ENCODE peak calls at places on chromosomes 7 and 10, in six cellular contexts. E, H, S, X, F and G are unnamed samples.

GRCh38 chr10:44978570-44979280 is at the start of gene DEPP1:
- DNase-seq in H (peak; percentile 96), S (peak; percentile 90), X (peak; percentile 88), F (peak; percentile 98), E (no peak), G (peak; percentile 95)

GRCh38 chr10:95517536-95518454 is 43.4 kb downstream of the SORBS1 start:
- DNase-seq in S (no peak), X (peak; percentile 57), E (no peak), F (peak; percentile 87), H (no peak), G (peak; percentile 56)

GRCh38 chr7:132095-132482 is 60.3 kb upstream of the FAM20C start:
- DNase-seq in E (no peak), F (no peak), H (no peak), X (no peak), S (no peak), G (no peak)

GRCh38 chr7:115271332-115272235 is 349.7 kb downstream of the MDFIC start:
- DNase-seq in S (no peak), E (no peak), F (no peak), X (peak; percentile 4), H (no peak), G (no peak)

GRCh38 chr7:139943391-139943790 is 114.3 kb downstream of the TBXAS1 start:
- DNase-seq in E (no peak), H (no peak), X (no peak), S (no peak), F (no peak), G (no peak)

GRCh38 chr10:20536381-20536780 is 360.7 kb downstream of the NEBL start:
- DNase-seq in H (no peak), F (no peak), E (no peak), X (no peak), S (no peak), G (no peak)

GRCh38 chr10:88892223-88892967 is 12.3 kb downstream of the STAMBPL1 start:
- DNase-seq in S (no peak), F (no peak), E (no peak), H (no peak), X (peak; percentile 85), G (no peak)

GRCh38 chr7:155644178-155644970 is at the start of gene RBM33:
- DNase-seq in S (peak; percentile 75), F (peak; percentile 77), H (peak; percentile 86), E (peak; percentile 41), X (peak; percentile 93), G (peak; percentile 86)

GRCh38 chr7:92614586-92615237 is 24.5 kb upstream of the FAM133B start:
- DNase-seq in H (no peak), F (no peak), S (no peak), E (no peak), X (peak; percentile 48), G (no peak)

GRCh38 chr10:15461353-15462108 is 90.4 kb upstream of the FAM171A1 start:
- DNase-seq in X (peak; percentile 94), F (peak; percentile 65), H (peak; percentile 50), E (no peak), S (peak; percentile 18), G (peak; percentile 32)

GRCh38 chr10:70728328-70728727 is 56.0 kb downstream of the ADAMTS14 start:
- DNase-seq in X (no peak), H (no peak), S (no peak), E (no peak), F (no peak), G (no peak)

GRCh38 chr10:70726909-70727495 is 54.7 kb downstream of the ADAMTS14 start:
- DNase-seq in E (no peak), S (no peak), F (no peak), H (no peak), X (no peak), G (no peak)

GRCh38 chr10:70729763-70730357 is 55.3 kb downstream of the TBATA start:
- DNase-seq in S (no peak), X (no peak), F (no peak), H (no peak), E (no peak), G (peak; percentile 42)

GRCh38 chr10:70733051-70733450 is 52.1 kb downstream of the TBATA start:
- DNase-seq in X (peak; percentile 28), F (no peak), S (no peak), H (no peak), E (no peak), G (no peak)

DNA sequence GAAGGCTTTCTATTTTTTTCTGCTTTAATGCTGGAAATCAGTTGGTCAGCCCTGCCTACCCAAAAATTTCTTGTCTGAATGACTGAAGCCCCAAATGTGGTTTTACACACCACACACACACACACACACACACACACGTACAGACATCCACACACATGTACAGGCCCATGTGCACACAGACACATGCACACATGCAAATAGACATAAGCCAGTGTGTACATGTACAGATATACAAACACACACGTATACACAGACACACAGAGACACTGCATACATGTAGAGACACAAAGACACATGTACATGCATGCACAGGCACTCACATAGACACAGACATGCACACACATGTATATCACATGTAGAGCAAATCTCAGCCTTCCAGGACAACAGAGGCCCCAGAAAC is 54.2 kb downstream of the TBATA start:
- DNase-seq in H (no peak), X (no peak), E (no peak), S (no peak), F (no peak), G (no peak)
- H3K4me1 ChIP-seq in H (no peaks in the 10 kb centered on the region), X (no peaks in the 10 kb centered on the region), E (no peaks in the 10 kb centered on the region), S (peaks cover 16% of the 10 kb centered on the region), F (no peaks in the 10 kb centered on the region), G (no peaks in the 10 kb centered on the region)

GRCh38 chr7:47374538-47374937 is 207.4 kb downstream of the TNS3 start:
- DNase-seq in S (no peak), H (peak; percentile 34), F (no peak), X (no peak), E (no peak), G (no peak)
- H3K27ac ChIP-seq in S (peak overlapping the region; percentile 36), H (peak overlapping the region; percentile 38), F (no peak overlapping the region), X (no peak overlapping the region), E (no peak overlapping the region), G (no peak overlapping the region)

GRCh38 chr7:108009873-108010272 is 6.9 kb upstream of the LAMB1 start:
- DNase-seq in E (no peak), X (no peak), H (no peak), F (peak; percentile 78), S (no peak), G (no peak)
- H3K4me1 ChIP-seq in E (no peaks in the 10 kb centered on the region), X (peaks cover 9% of the 10 kb centered on the region), H (no peaks in the 10 kb centered on the region), F (peaks cover 47% of the 10 kb centered on the region), S (peaks cover 12% of the 10 kb centered on the region), G (peaks cover 5% of the 10 kb centered on the region)

DNA sequence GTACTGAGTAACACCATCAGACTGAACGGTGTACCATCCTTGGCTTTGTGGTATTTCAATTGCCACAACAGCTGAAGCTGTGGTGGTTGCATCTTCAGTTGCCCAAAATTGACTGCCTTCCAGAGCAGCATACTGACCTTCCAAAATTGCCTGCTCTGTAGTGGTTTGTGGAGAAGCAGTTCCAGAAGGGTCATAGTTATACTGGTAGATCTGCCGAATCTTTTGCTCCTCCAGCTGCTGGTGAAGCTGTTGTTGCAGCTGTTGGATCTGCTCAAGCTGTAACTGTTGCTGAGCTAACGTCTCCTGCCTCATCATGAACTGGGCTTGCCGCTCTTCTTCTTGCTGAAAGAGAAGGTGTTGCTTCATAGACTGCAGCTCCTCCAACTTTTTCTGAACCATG is 212.2 kb downstream of the PCLO start:
- DNase-seq in H (no peak), E (no peak), F (no peak), X (no peak), S (no peak), G (no peak)
- H3K27ac ChIP-seq in H (no peak overlapping the region), E (no peak overlapping the region), F (no peak overlapping the region), X (no peak overlapping the region), S (no peak overlapping the region), G (no peak overlapping the region)

DNA sequence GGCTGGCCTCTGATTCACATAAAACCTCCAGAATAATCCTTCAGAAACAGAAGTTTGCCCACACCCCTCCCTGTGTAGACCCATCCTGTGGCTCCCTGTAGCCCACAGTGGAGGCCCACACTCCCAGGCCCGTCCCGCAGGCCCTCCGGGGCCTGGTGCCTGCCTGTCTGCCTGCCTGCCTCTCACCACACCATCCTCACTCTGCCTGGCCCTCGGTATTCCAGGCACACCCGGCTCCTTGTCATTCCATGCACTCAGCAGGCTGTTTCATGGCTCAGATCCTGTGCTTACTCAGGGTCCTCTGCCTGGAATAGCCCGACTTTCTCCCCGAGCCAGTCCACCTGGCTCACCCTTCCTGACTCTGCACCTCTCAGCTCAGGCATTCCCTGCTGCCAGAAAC is 498.1 kb upstream of the ZMIZ1 start:
- DNase-seq in S (no peak), H (no peak), F (no peak), X (no peak), E (no peak), G (no peak)
- H3K4me1 ChIP-seq in S (peaks cover 11% of the 10 kb centered on the region), H (no peaks in the 10 kb centered on the region), F (peaks cover 4% of the 10 kb centered on the region), X (no peaks in the 10 kb centered on the region), E (no peaks in the 10 kb centered on the region), G (no peaks in the 10 kb centered on the region)

DNA sequence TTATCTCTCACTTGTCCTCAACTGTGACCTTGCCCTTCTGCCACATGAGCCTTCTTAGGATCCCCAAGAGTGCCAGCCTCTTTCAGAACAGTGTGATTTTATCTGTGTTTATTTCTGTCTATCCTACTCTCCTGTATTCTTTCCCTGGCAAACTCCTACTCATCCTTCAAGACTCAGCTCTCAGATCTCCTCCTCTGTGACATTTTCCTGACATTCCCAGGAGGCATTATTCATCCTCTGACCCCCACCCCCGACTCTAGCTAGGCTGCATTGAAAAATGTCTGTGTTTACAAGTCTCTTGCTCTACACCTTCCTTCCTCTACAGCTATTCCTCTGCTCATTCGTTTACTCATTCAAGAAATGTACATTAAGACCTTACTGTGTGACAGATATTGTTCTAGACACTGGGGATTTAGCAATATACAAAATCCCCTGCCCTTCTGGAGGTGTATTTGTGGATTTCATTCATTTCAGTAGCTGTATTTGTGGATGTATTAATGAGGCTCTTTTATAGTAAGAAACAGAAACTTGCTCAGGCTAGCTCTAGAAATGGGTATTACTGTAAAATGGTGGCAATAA is 61.4 kb upstream of the COMTD1 start:
- DNase-seq in S (no peak), H (no peak), F (no peak), E (no peak), X (no peak), G (no peak)
- H3K27ac ChIP-seq in S (no peak overlapping the region), H (peak overlapping the region; percentile 97), F (no peak overlapping the region), E (no peak overlapping the region), X (no peak overlapping the region), G (no peak overlapping the region)

GRCh38 chr10:62018141-62018911 is 116.8 kb downstream of the ARID5B start:
- DNase-seq in H (no peak), X (no peak), F (no peak), S (no peak), E (no peak), G (no peak)
- H3K4me1 ChIP-seq in H (peaks cover 44% of the 10 kb centered on the region), X (peaks cover 57% of the 10 kb centered on the region), F (peaks cover 11% of the 10 kb centered on the region), S (peaks cover 69% of the 10 kb centered on the region), E (peaks cover 62% of the 10 kb centered on the region), G (peaks cover 3% of the 10 kb centered on the region)

GRCh38 chr7:112298543-112299100 is 92.1 kb downstream of the ZNF277 start:
- DNase-seq in F (no peak), X (no peak), S (no peak), H (no peak), E (no peak), G (no peak)
- H3K27ac ChIP-seq in F (no peak overlapping the region), X (no peak overlapping the region), S (no peak overlapping the region), H (no peak overlapping the region), E (no peak overlapping the region), G (no peak overlapping the region)